ENCODE peak calls at places on chromosomes 11 and 22, in ten cellular contexts. One of them, this sample, is unnamed.

GRCh38 chr11:64923944-64924909 is at the start of gene PPP2R5B:
- DNase-seq in GM23338: peak; percentile 94
- DNase-seq in PC-9: peak; percentile 91
- DNase-seq in PC-3: peak; percentile 97
- DNase-seq in HCT116: peak; percentile 85
- DNase-seq in GM23248: peak; percentile 98
- DNase-seq in hepatocyte: peak; percentile 96
- DNase-seq in MM.1S: peak; percentile 93
- DNase-seq in Karpas-422: peak; percentile 94
- DNase-seq in SK-N-SH: peak; percentile 97
- DNase-seq in this sample: peak; percentile 90

GRCh38 chr22:19879996-19880785 is 25.5 kb upstream of the GNB1L start:
- DNase-seq in MM.1S: no peak
- DNase-seq in hepatocyte: no peak
- DNase-seq in SK-N-SH: peak; percentile 36
- DNase-seq in GM23338: no peak
- DNase-seq in GM23248: no peak
- DNase-seq in HCT116: no peak
- DNase-seq in Karpas-422: no peak
- DNase-seq in PC-3: no peak
- DNase-seq in PC-9: no peak
- DNase-seq in this sample: no peak

GRCh38 chr11:107496011-107496410 is 38.4 kb upstream of the CWF19L2 start:
- DNase-seq in GM23248: peak; percentile 87
- DNase-seq in Karpas-422: no peak
- DNase-seq in HCT116: no peak
- DNase-seq in hepatocyte: no peak
- DNase-seq in MM.1S: no peak
- DNase-seq in PC-9: no peak
- DNase-seq in PC-3: peak; percentile 10
- DNase-seq in SK-N-SH: no peak
- DNase-seq in GM23338: no peak
- DNase-seq in this sample: no peak

GRCh38 chr22:39820266-39820665 is 73.3 kb downstream of the ENTHD1 start:
- DNase-seq in PC-9: no peak
- DNase-seq in GM23248: peak; percentile 84
- DNase-seq in Karpas-422: no peak
- DNase-seq in PC-3: peak; percentile 65
- DNase-seq in SK-N-SH: no peak
- DNase-seq in hepatocyte: no peak
- DNase-seq in MM.1S: no peak
- DNase-seq in HCT116: peak; percentile 18
- DNase-seq in GM23338: no peak
- DNase-seq in this sample: no peak

GRCh38 chr22:40026641-40027040 is 31.9 kb downstream of the FAM83F start:
- DNase-seq in MM.1S: no peak
- DNase-seq in PC-9: no peak
- DNase-seq in GM23338: no peak
- DNase-seq in SK-N-SH: no peak
- DNase-seq in hepatocyte: no peak
- DNase-seq in HCT116: no peak
- DNase-seq in Karpas-422: peak; percentile 88
- DNase-seq in GM23248: no peak
- DNase-seq in PC-3: no peak
- DNase-seq in this sample: no peak

GRCh38 chr11:120056301-120057027 is 81.4 kb downstream of the TRIM29 start:
- DNase-seq in SK-N-SH: no peak
- DNase-seq in GM23248: no peak
- DNase-seq in Karpas-422: no peak
- DNase-seq in GM23338: no peak
- DNase-seq in PC-3: no peak
- DNase-seq in MM.1S: no peak
- DNase-seq in HCT116: no peak
- DNase-seq in hepatocyte: no peak
- DNase-seq in PC-9: no peak
- DNase-seq in this sample: no peak

GRCh38 chr11:57668467-57668890 is 565 bp downstream of the ZDHHC5 start:
- DNase-seq in GM23338: peak; percentile 43
- DNase-seq in GM23248: peak; percentile 60
- DNase-seq in SK-N-SH: no peak
- DNase-seq in PC-3: peak; percentile 26
- DNase-seq in MM.1S: peak; percentile 45
- DNase-seq in HCT116: no peak
- DNase-seq in PC-9: no peak
- DNase-seq in Karpas-422: peak; percentile 73
- DNase-seq in hepatocyte: no peak
- DNase-seq in this sample: peak; percentile 62

GRCh38 chr11:2885676-2886081 is at the start of gene CDKN1C:
- DNase-seq in MM.1S: peak; percentile 85
- DNase-seq in PC-3: peak; percentile 75
- DNase-seq in GM23338: peak; percentile 88
- DNase-seq in PC-9: peak; percentile 47
- DNase-seq in SK-N-SH: peak; percentile 98
- DNase-seq in Karpas-422: no peak
- DNase-seq in GM23248: peak; percentile 79
- DNase-seq in HCT116: peak; percentile 59
- DNase-seq in hepatocyte: peak; percentile 93
- DNase-seq in this sample: peak; percentile 82

GRCh38 chr11:78961938-78962701 is 387.5 kb upstream of the NARS2 start:
- DNase-seq in Karpas-422: no peak
- DNase-seq in GM23338: peak; percentile 94
- DNase-seq in SK-N-SH: peak; percentile 94
- DNase-seq in PC-9: no peak
- DNase-seq in PC-3: peak; percentile 74
- DNase-seq in HCT116: no peak
- DNase-seq in hepatocyte: peak; percentile 79
- DNase-seq in MM.1S: no peak
- DNase-seq in GM23248: peak; percentile 35
- DNase-seq in this sample: no peak

GRCh38 chr11:103210543-103210942 is 101.3 kb downstream of the DYNC2H1 start:
- DNase-seq in GM23248: no peak
- DNase-seq in Karpas-422: no peak
- DNase-seq in PC-9: no peak
- DNase-seq in hepatocyte: no peak
- DNase-seq in SK-N-SH: no peak
- DNase-seq in GM23338: no peak
- DNase-seq in HCT116: no peak
- DNase-seq in PC-3: no peak
- DNase-seq in MM.1S: no peak
- DNase-seq in this sample: no peak

GRCh38 chr11:116412118-116412889 is 360.5 kb downstream of the BUD13 start:
- DNase-seq in HCT116: no peak
- DNase-seq in MM.1S: no peak
- DNase-seq in GM23338: no peak
- DNase-seq in GM23248: no peak
- DNase-seq in PC-9: no peak
- DNase-seq in hepatocyte: peak; percentile 64
- DNase-seq in SK-N-SH: no peak
- DNase-seq in PC-3: peak; percentile 43
- DNase-seq in Karpas-422: no peak
- DNase-seq in this sample: no peak

GRCh38 chr22:46649176-46650077 is 29.2 kb downstream of the GRAMD4 start:
- DNase-seq in Karpas-422: no peak
- DNase-seq in hepatocyte: no peak
- DNase-seq in HCT116: no peak
- DNase-seq in SK-N-SH: no peak
- DNase-seq in MM.1S: no peak
- DNase-seq in PC-3: peak; percentile 86
- DNase-seq in GM23338: no peak
- DNase-seq in GM23248: peak; percentile 43
- DNase-seq in PC-9: no peak
- DNase-seq in this sample: no peak

DNA sequence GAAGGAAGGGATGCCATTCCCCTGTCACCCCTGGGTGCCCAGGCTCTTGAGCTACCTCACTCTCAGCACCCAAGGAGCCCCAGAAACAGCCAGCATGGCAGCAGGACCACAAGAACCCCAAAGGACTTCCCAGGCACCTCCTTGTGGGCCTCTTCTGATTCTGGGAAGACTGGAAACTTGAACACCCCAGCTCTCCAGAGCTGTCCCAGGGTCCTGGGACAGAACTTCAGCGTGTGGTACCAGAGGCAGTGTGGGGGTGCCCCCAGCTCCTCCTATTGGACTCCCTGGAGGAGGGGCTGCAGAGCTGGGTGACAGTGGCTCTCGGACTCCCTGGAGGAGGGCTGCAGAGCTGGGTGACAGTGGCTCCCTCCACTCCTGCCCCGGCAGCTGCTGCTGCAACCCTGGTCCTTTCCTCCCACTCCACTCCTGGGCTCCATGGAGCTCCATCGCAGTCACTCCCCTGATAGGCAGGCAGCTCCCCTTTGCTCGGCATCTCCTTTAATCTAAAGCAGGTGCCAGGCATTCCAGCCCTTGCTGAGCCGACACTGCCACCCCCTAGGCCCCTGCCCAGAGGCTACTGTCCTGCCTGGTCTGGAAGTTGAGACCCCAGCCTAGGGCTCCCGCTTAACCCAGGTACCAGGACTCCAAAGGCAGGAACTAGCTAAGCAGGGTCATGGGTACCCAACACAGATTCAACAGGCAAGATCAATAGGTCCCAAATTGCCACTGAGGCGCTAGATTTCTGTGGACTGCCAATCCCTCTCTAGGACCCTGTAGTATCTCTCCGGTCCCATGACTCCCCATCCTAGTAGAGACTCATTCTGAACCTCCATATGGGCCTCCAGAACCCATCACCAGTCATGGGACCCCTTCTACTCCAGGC is 2.7 kb downstream of the BCL9L start:
- DNase-seq in GM23338: no peak
- DNase-seq in GM23248: peak; percentile 45
- DNase-seq in PC-9: no peak
- DNase-seq in HCT116: no peak
- DNase-seq in PC-3: no peak
- DNase-seq in SK-N-SH: peak; percentile 15
- DNase-seq in hepatocyte: peak; percentile 16
- DNase-seq in MM.1S: no peak
- DNase-seq in Karpas-422: no peak
- DNase-seq in this sample: no peak
- H3K4me3 ChIP-seq in GM23338: peak overlapping the region; percentile 98
- H3K4me3 ChIP-seq in GM23248: peak overlapping the region; percentile 96
- H3K4me3 ChIP-seq in PC-9: peak overlapping the region; percentile 77
- H3K4me3 ChIP-seq in HCT116: peak overlapping the region; percentile 96
- H3K4me3 ChIP-seq in PC-3: peak overlapping the region; percentile 94
- H3K4me3 ChIP-seq in SK-N-SH: peak overlapping the region; percentile 95
- H3K4me3 ChIP-seq in hepatocyte: peak overlapping the region; percentile 73
- H3K4me3 ChIP-seq in MM.1S: no peak overlapping the region
- H3K4me3 ChIP-seq in Karpas-422: no peak overlapping the region
- H3K4me3 ChIP-seq in this sample: peak overlapping the region; percentile 90

GRCh38 chr22:44869196-44869595 is 116.8 kb downstream of the ARHGAP8 start:
- DNase-seq in GM23248: peak; percentile 33
- DNase-seq in hepatocyte: no peak
- DNase-seq in Karpas-422: no peak
- DNase-seq in SK-N-SH: peak; percentile 11
- DNase-seq in MM.1S: no peak
- DNase-seq in HCT116: no peak
- DNase-seq in PC-3: peak; percentile 17
- DNase-seq in PC-9: no peak
- DNase-seq in GM23338: no peak
- DNase-seq in this sample: no peak
- H3K9me2 ChIP-seq in GM23248: no peaks in the 10 kb centered on the region
- H3K9me2 ChIP-seq in hepatocyte: no peaks in the 10 kb centered on the region
- H3K9me2 ChIP-seq in Karpas-422: no peaks in the 10 kb centered on the region
- H3K9me2 ChIP-seq in SK-N-SH: no peaks in the 10 kb centered on the region
- H3K9me2 ChIP-seq in MM.1S: no peaks in the 10 kb centered on the region
- H3K9me2 ChIP-seq in HCT116: no peaks in the 10 kb centered on the region
- H3K9me2 ChIP-seq in PC-3: no peaks in the 10 kb centered on the region
- H3K9me2 ChIP-seq in PC-9: no peaks in the 10 kb centered on the region
- H3K9me2 ChIP-seq in GM23338: no peaks in the 10 kb centered on the region
- H3K9me2 ChIP-seq in this sample: no peaks in the 10 kb centered on the region

DNA sequence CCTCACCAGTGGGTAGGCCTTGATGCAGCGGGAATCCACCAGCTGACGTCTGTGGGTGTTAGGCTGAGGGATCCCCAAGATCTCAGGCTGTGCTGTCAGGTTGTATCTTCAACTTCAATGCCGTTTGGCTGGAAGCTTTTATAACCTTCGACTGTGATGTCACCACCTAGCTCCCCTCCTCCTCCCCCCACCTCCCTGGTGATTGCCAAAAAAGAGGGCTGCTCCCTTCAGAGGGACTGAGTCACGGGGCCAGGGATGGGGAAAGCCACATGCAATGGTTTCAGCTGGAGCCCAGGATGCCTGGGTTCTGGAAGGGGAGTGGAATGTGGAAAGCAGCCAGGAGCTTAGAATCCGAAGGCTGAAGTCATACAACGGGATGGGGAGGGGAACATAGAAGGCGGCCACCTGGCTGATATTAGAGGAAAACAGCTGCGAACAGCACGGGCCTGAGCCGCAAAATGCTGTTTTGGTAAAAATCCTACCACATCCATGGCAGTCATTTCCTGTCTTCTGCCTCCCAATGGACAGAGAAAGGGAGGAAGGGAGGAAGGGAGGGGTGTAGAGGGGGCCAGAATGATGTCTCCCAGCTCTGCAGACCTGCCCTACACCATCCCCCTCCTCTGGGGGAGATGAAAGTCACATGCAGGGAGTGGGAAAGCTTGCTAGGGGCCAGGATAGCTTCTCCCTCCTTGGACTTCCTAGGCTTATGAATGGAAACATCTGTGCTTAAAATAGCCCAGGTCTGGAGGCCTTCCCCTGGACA is at the start of gene LRRN4CL:
- DNase-seq in SK-N-SH: peak; percentile 27
- DNase-seq in Karpas-422: no peak
- DNase-seq in HCT116: no peak
- DNase-seq in PC-9: no peak
- DNase-seq in PC-3: no peak
- DNase-seq in GM23248: peak; percentile 94
- DNase-seq in hepatocyte: peak; percentile 60
- DNase-seq in GM23338: no peak
- DNase-seq in MM.1S: no peak
- DNase-seq in this sample: no peak
- H3K4me3 ChIP-seq in SK-N-SH: no peak within 1 kb of the TSS
- H3K4me3 ChIP-seq in Karpas-422: no peak within 1 kb of the TSS
- H3K4me3 ChIP-seq in HCT116: no peak within 1 kb of the TSS
- H3K4me3 ChIP-seq in PC-9: no peak within 1 kb of the TSS
- H3K4me3 ChIP-seq in PC-3: no peak within 1 kb of the TSS
- H3K4me3 ChIP-seq in GM23248: peak within 1 kb of the TSS; percentile 57
- H3K4me3 ChIP-seq in hepatocyte: no peak within 1 kb of the TSS
- H3K4me3 ChIP-seq in GM23338: peak within 1 kb of the TSS; percentile 56
- H3K4me3 ChIP-seq in MM.1S: no peak within 1 kb of the TSS
- H3K4me3 ChIP-seq in this sample: no peak within 1 kb of the TSS

DNA sequence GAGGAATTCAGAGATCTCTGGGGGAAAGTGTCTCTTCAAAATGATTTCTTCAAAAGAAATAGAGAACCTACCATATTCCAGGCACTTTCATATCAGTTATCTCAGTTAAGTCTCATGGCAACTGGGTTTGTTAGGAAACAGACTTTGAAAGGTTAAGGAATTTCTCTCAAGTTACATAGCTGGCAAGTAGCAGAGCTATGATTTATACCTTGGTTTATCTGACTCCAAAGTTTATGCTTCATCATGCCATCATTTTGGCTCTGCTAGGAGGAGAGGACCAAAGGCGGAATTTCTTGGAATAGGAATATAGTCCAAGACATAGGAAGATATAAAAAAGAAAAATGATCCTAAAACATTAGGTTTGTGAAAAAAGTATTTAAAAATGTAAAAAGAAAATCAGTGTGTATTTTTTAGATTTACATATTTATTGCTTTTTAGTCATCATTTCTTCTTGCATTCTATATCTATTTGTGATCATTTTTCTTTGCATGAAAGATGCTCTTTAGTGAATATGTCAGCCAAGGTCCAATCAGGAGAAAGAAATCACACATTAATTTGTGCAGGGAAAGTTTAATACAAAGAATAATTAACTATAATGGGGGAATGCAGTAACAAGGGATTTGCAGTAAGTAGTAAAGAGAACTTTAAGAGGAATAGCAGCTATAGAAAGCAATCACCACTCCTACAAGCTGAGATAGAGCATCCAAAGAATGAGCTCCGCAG is 199.1 kb upstream of the ZBED5 start:
- DNase-seq in HCT116: no peak
- DNase-seq in hepatocyte: no peak
- DNase-seq in MM.1S: no peak
- DNase-seq in GM23248: no peak
- DNase-seq in PC-3: no peak
- DNase-seq in Karpas-422: no peak
- DNase-seq in PC-9: no peak
- DNase-seq in GM23338: no peak
- DNase-seq in SK-N-SH: no peak
- DNase-seq in this sample: no peak
- H3K9me2 ChIP-seq in HCT116: no peaks in the 10 kb centered on the region
- H3K9me2 ChIP-seq in hepatocyte: no peaks in the 10 kb centered on the region
- H3K9me2 ChIP-seq in MM.1S: no peaks in the 10 kb centered on the region
- H3K9me2 ChIP-seq in GM23248: no peaks in the 10 kb centered on the region
- H3K9me2 ChIP-seq in PC-3: no peaks in the 10 kb centered on the region
- H3K9me2 ChIP-seq in Karpas-422: no peaks in the 10 kb centered on the region
- H3K9me2 ChIP-seq in PC-9: no peaks in the 10 kb centered on the region
- H3K9me2 ChIP-seq in GM23338: peaks cover 3% of the 10 kb centered on the region
- H3K9me2 ChIP-seq in SK-N-SH: no peaks in the 10 kb centered on the region
- H3K9me2 ChIP-seq in this sample: no peaks in the 10 kb centered on the region